ENCODE peak calls at places on chromosomes 16 and 17, in eight cellular contexts. O is fibroblast of mammary gland, X is HL-60, J is cardiac fibroblast, W is neural crest cell, A is fibroblast of pulmonary artery, I is brain microvascular endothelial cell, K is fibroblast of villous mesenchyme. L is an unnamed sample.

GRCh38 chr17:1999557-2000251 is 25.4 kb downstream of the RTN4RL1 start:
- DNase-seq in A (peak), J (peak), K (peak), O (no peak), W (peak), X (no peak), I (no peak), L (peak)

GRCh38 chr16:76246587-76246986 is 30.6 kb upstream of the CNTNAP4 start:
- DNase-seq in W (no peak), A (no peak), X (no peak), J (no peak), K (no peak), O (no peak), I (no peak), L (no peak)

GRCh38 chr16:26672206-26672605 is 394.5 kb upstream of the C16orf82 start:
- DNase-seq in O (no peak), J (no peak), A (no peak), K (no peak), W (no peak), X (no peak), I (no peak), L (no peak)

GRCh38 chr17:20234266-20234665 is 225.1 kb downstream of the SPECC1 start:
- DNase-seq in X (no peak), K (no peak), A (no peak), I (no peak), J (no peak), W (no peak), O (no peak), L (no peak)

GRCh38 chr17:3635474-3636153 is 436 bp downstream of the SHPK start:
- DNase-seq in K (no peak), O (no peak), A (no peak), I (no peak), J (no peak), X (no peak), W (no peak), L (peak)

GRCh38 chr16:88120812-88121211 is 169.6 kb downstream of the BANP start:
- DNase-seq in K (no peak), J (no peak), O (no peak), I (no peak), W (no peak), X (no peak), A (no peak), L (no peak)

GRCh38 chr17:79617304-79617703 is 6.5 kb upstream of the RBFOX3 start:
- DNase-seq in O (no peak), W (no peak), J (no peak), X (no peak), K (no peak), I (no peak), A (no peak), L (no peak)

GRCh38 chr16:69932228-69932627 is 18.9 kb upstream of the CLEC18A start:
- DNase-seq in W (no peak), A (no peak), X (no peak), O (no peak), J (no peak), I (no peak), K (no peak), L (no peak)

GRCh38 chr17:17141860-17142552 is 64.1 kb downstream of the PLD6 start:
- DNase-seq in J (peak), K (peak), W (peak), A (peak), X (no peak), O (peak), I (peak), L (no peak)

GRCh38 chr17:40854175-40854814 is 12.7 kb downstream of the KRT12 start:
- DNase-seq in I (peak), O (peak), W (no peak), J (peak), A (peak), K (peak), X (no peak), L (no peak)

GRCh38 chr17:79413591-79413990 is 197.3 kb downstream of the RBFOX3 start:
- DNase-seq in X (no peak), W (no peak), A (no peak), O (no peak), I (no peak), K (no peak), J (no peak), L (no peak)

GRCh38 chr17:13931111-13931526 is 138.2 kb upstream of the COX10 start:
- DNase-seq in J (peak), O (peak), W (no peak), X (peak), I (no peak), A (peak), K (peak), L (no peak)

GRCh38 chr17:68906638-68907037 is 48.6 kb downstream of the ABCA8 start:
- DNase-seq in A (peak), X (no peak), K (no peak), I (no peak), W (no peak), J (peak), O (peak), L (no peak)

GRCh38 chr17:1673041-1673790 is 11.5 kb downstream of the PRPF8 start:
- DNase-seq in X (no peak), W (no peak), I (no peak), O (no peak), J (no peak), K (no peak), A (no peak), L (no peak)

GRCh38 chr16:47320546-47321315 is 140.1 kb downstream of the ITFG1 start:
- DNase-seq in O (peak), I (no peak), J (no peak), W (no peak), A (no peak), X (no peak), K (peak), L (no peak)

GRCh38 chr16:59605706-59606105 is 871.6 kb upstream of the GOT2 start:
- DNase-seq in X (no peak), I (no peak), K (no peak), W (no peak), J (no peak), O (no peak), A (peak), L (no peak)

GRCh38 chr17:27473748-27474609 is 17.7 kb downstream of the KSR1 start:
- DNase-seq in I (no peak), K (peak), O (no peak), J (peak), A (peak), W (no peak), X (peak), L (peak)

GRCh38 chr16:10181196-10182162 is 749 bp downstream of the GRIN2A start:
- DNase-seq in O (peak), W (peak), X (peak), J (peak), A (peak), I (peak), K (peak), L (peak)

GRCh38 chr17:48791128-48792032 is 25.6 kb downstream of the TTLL6 start:
- DNase-seq in A (peak), O (peak), W (peak), X (peak), J (peak), I (peak), K (peak), L (peak)

GRCh38 chr16:17211797-17212196 is 259.0 kb downstream of the XYLT1 start:
- DNase-seq in K (no peak), X (no peak), I (no peak), W (no peak), O (peak), A (no peak), J (no peak), L (peak)

GRCh38 chr17:323721-324139 is 28.9 kb downstream of the RPH3AL start:
- DNase-seq in A (no peak), X (no peak), K (no peak), O (no peak), J (no peak), I (no peak), W (no peak), L (no peak)

GRCh38 chr16:89656435-89657121 is 930 bp downstream of the CHMP1A start:
- DNase-seq in K (no peak), W (no peak), X (no peak), O (no peak), I (no peak), A (no peak), J (no peak), L (no peak)

GRCh38 chr16:82991941-82992675 is 365.3 kb downstream of the CDH13 start:
- DNase-seq in J (peak), X (no peak), W (no peak), A (no peak), O (no peak), I (no peak), K (peak), L (no peak)

GRCh38 chr17:48542956-48543853 is 1.7 kb downstream of the HOXB2 start:
- DNase-seq in J (peak), K (peak), I (peak), A (peak), X (no peak), W (no peak), O (no peak), L (peak)

GRCh38 chr16:23079683-23080221 is 69.5 kb downstream of the USP31 start:
- DNase-seq in K (no peak), J (no peak), I (no peak), O (no peak), A (no peak), W (no peak), X (no peak), L (peak)

GRCh38 chr16:86809458-86809955 is 231.2 kb downstream of the FOXL1 start:
- DNase-seq in X (no peak), O (peak), A (peak), J (peak), I (peak), K (peak), W (no peak), L (peak)

GRCh38 chr16:17277981-17278381 is 192.8 kb downstream of the XYLT1 start:
- DNase-seq in I (no peak), O (peak), A (peak), X (no peak), K (no peak), J (peak), W (peak), L (peak)

GRCh38 chr17:17032131-17032692 is 10.0 kb upstream of the MPRIP start:
- DNase-seq in O (peak), X (no peak), J (peak), A (peak), I (peak), W (no peak), K (peak), L (peak)

GRCh38 chr16:87652386-87652785 is 50.1 kb downstream of the JPH3 start:
- DNase-seq in I (no peak), W (no peak), X (no peak), A (no peak), O (no peak), K (no peak), J (no peak), L (no peak)

GRCh38 chr17:6666077-6666521 is 14.5 kb downstream of the C17orf100 start:
- DNase-seq in J (peak), A (peak), I (peak), W (peak), K (peak), X (no peak), O (peak), L (peak)

GRCh38 chr16:23182675-23183485 is at the start of gene SCNN1G:
- DNase-seq in K (no peak), X (no peak), I (no peak), W (peak), O (no peak), J (no peak), A (no peak), L (peak)

GRCh38 chr16:54407596-54407995 is 121.0 kb upstream of the IRX3 start:
- DNase-seq in X (no peak), O (peak), W (no peak), J (peak), I (peak), K (peak), A (peak), L (no peak)

GRCh38 chr17:40552806-40553693 is 12.2 kb downstream of the CCR7 start:
- DNase-seq in J (no peak), K (peak), A (no peak), X (no peak), I (no peak), O (peak), W (no peak), L (no peak)

GRCh38 chr17:65550075-65550635 is 11.3 kb downstream of the AXIN2 start:
- DNase-seq in O (no peak), K (no peak), A (no peak), X (no peak), W (no peak), I (no peak), J (no peak), L (no peak)

GRCh38 chr17:34582185-34582900 is 3.0 kb downstream of the TMEM132E start:
- DNase-seq in X (no peak), J (no peak), K (no peak), W (no peak), A (no peak), I (no peak), O (no peak), L (no peak)

GRCh38 chr17:34586346-34586846 is 7.0 kb downstream of the TMEM132E start:
- DNase-seq in W (no peak), A (no peak), O (no peak), X (no peak), I (no peak), K (no peak), J (no peak), L (no peak)

GRCh38 chr17:34582901-34583245 is 3.5 kb downstream of the TMEM132E start:
- DNase-seq in J (no peak), I (no peak), K (no peak), W (no peak), A (no peak), X (no peak), O (no peak), L (no peak)

GRCh38 chr17:34581446-34582184 is 2.2 kb downstream of the TMEM132E start:
- DNase-seq in I (no peak), O (no peak), J (no peak), K (no peak), A (no peak), X (no peak), W (no peak), L (no peak)

GRCh38 chr17:34584805-34585416 is 5.5 kb downstream of the TMEM132E start:
- DNase-seq in K (peak), O (peak), A (peak), I (no peak), X (no peak), J (peak), W (no peak), L (peak)
- TF ChIP-seq CTCF in K (no peak), O (peak), A (peak), I (peak), X (no peak), J (no peak), W (peak), L (peak)

GRCh38 chr17:36879027-36879426 is 58.2 kb upstream of the LHX1 start:
- DNase-seq in K (no peak), I (no peak), W (no peak), X (no peak), O (no peak), A (no peak), J (no peak), L (no peak)
- TF ChIP-seq CTCF in K (no peak), I (no peak), W (no peak), X (no peak), O (no peak), A (no peak), J (no peak), L (no peak)

GRCh38 chr17:35898283-35899070 is 18.3 kb upstream of the CCL5 start:
- DNase-seq in W (no peak), I (no peak), K (peak), O (no peak), X (peak), A (no peak), J (no peak), L (peak)
- TF ChIP-seq CTCF in W (no peak), I (no peak), K (no peak), O (no peak), X (no peak), A (no peak), J (no peak), L (no peak)

DNA sequence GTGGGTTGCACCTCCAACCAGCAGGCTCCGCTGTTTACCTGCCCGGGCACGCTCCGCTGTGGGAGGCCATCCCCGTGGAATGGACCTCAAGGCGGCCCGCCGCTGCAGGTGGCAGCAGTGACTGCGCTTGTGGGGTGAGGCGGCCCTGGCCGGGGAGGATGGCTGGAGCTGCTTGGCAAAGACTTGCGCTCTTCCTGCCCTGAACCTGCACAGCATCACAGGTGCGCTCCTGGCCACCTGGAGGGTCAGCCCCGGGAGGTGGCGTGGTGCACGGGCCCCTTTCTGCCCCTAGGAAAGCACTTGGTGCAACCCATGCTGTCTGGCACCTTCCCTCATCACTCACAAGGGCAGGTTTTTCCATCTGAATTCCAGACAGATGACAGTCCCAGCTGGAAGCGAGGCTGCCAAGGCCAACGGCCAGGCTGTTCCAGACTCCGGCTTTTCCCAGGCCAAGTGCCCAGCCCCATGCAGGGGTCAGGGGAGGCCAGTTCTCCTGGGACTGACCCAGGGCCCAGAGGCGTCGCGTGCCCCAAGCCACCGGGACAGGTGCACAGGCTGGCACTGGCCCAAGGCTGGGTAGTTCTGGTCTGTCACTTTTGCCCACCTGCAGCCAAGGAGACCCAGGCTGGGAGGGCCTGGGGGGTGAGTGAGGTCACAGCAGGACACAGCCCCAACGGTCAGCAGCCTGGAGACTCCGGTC is 13.3 kb downstream of the UTS2R start:
- DNase-seq in X (no peak), A (no peak), I (peak), W (no peak), K (no peak), O (peak), J (no peak), L (peak)
- TF ChIP-seq CTCF in X (no peak), A (no peak), I (no peak), W (no peak), K (no peak), O (no peak), J (no peak), L (peak)

DNA sequence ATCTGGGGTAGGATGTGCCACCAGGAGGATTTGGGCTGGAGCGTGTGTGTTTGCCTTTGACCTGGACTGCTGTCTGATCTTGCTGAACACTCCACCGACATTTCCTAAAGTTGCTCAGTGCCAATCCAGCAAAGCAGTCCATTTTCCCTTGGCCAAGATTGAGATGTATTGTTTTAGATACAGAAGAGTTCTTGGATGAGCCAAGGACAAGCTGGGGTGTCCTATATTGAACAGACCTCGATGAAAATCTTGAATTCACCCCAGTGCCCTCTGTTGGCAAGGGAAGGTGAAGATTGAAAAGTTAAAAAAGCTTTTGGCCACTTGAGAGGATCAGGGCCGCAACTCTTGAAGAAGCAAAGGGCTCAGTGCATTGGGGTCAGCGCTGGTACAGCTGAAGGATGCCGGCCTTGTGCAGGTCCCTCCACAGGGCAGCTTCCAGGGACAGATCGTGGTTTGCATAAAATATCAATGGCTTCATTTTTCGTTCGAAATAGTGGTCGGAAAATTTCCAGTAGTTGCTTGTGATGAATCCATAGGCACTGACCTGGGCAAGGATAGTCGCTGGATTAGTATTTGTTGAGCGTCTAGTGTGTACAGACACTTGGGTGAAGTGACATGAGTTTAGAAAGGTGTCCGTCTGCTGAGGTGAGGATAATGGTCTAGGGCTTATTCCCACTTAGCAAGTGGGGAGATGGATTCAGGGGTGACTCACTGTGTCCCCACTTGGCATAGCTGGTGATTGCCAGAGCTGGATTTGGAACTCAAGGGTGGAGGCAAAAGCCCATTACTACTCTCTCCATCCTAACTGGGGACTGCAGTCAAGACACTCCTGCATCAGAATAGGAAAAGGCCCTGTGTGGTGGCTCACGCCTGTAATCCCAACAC is 19.7 kb downstream of the ST6GALNAC2 start:
- DNase-seq in K (no peak), A (no peak), O (no peak), J (no peak), I (no peak), W (no peak), X (no peak), L (no peak)
- TF ChIP-seq CTCF in K (no peak), A (no peak), O (no peak), J (no peak), I (no peak), W (no peak), X (no peak), L (peak)

GRCh38 chr16:31764103-31764502 is 109.5 kb upstream of the ZNF267 start:
- DNase-seq in X (no peak), J (no peak), W (no peak), I (no peak), O (no peak), A (no peak), K (no peak), L (no peak)

DNA sequence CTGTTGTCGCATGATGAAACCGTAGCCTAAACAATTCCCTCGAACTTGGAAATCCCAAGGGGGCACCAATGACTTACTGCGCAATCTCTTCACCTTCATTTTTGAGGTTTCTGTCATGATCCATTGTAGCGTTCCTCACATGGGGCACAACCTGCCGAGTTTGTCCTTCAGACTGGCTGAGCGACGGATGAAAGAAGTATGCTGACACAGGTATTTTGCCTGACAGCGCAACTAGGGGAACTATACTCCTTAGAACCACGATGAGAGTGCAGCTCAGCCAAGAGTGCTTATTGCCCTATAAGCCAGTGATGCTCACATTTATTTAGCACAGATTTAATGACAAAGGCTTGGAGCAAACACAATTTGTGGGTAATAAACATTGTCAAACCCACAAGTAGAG is 106.3 kb upstream of the ZNF267 start:
- DNase-seq in I (no peak), O (no peak), X (no peak), W (no peak), K (no peak), A (no peak), J (no peak), L (no peak)
- TF ChIP-seq CTCF in I (no peak), O (no peak), X (no peak), W (no peak), K (no peak), A (no peak), J (no peak), L (no peak)

GRCh38 chr17:80926601-80927250 is 64.9 kb upstream of the CHMP6 start:
- DNase-seq in W (no peak), X (no peak), A (no peak), J (no peak), I (no peak), K (no peak), O (no peak), L (no peak)
- TF ChIP-seq CTCF in W (no peak), X (no peak), A (no peak), J (no peak), I (peak), K (no peak), O (no peak), L (no peak)

L was measured in Calu3.